ENCODE peak calls at places on chromosomes 4 and X, in six cellular contexts. N is H9, F is Calu3, J is endothelial cell of umbilical vein, M is suprapubic skin, R is brain microvascular endothelial cell. H is an unnamed sample.
A peak's percentile ranks its signal among the peaks of the same experiment; 100 is the strongest.

GRCh38 chr4:148214529-148215166 is 227.6 kb downstream of the NR3C2 start:
- DNase-seq in M (no peak), J (peak; percentile 12), N (no peak), F (no peak), R (no peak), H (no peak)

GRCh38 chr4:148110169-148110568 is 332.0 kb downstream of the NR3C2 start:
- DNase-seq in M (no peak), N (no peak), F (no peak), J (no peak), R (no peak), H (no peak)

GRCh38 chrX:136183175-136183574 is 35.8 kb downstream of the FHL1 start:
- DNase-seq in F (no peak), R (no peak), J (no peak), N (no peak), M (no peak), H (no peak)

GRCh38 chr4:73589887-73590801 is 30.1 kb downstream of the RASSF6 start:
- DNase-seq in R (no peak), M (no peak), N (no peak), F (no peak), J (no peak), H (peak; percentile 40)

GRCh38 chr4:39068907-39069306 is 6.9 kb downstream of the KLHL5 start:
- DNase-seq in M (no peak), R (no peak), J (peak; percentile 71), F (no peak), N (no peak), H (no peak)

GRCh38 chr4:85474818-85475630 is at the start of gene ARHGAP24:
- DNase-seq in M (peak; percentile 92), J (peak; percentile 76), N (peak; percentile 93), F (peak; percentile 72), R (peak; percentile 88), H (peak; percentile 78)

GRCh38 chr4:6463311-6464289 is 8.8 kb downstream of the PPP2R2C start:
- DNase-seq in R (no peak), J (no peak), M (peak; percentile 47), N (peak; percentile 42), F (no peak), H (no peak)

GRCh38 chr4:147596377-147596776 is 20.8 kb upstream of the TMEM184C start:
- DNase-seq in J (peak; percentile 11), F (no peak), R (no peak), N (no peak), M (no peak), H (peak; percentile 25)

GRCh38 chr4:13866881-13867280 is 239.4 kb upstream of the BOD1L1 start:
- DNase-seq in F (no peak), N (no peak), M (no peak), J (no peak), R (no peak), H (no peak)

GRCh38 chrX:64204252-64204651 is 1.3 kb downstream of the AMER1 start:
- DNase-seq in J (no peak), R (no peak), N (peak; percentile 27), F (no peak), M (no peak), H (no peak)

DNA sequence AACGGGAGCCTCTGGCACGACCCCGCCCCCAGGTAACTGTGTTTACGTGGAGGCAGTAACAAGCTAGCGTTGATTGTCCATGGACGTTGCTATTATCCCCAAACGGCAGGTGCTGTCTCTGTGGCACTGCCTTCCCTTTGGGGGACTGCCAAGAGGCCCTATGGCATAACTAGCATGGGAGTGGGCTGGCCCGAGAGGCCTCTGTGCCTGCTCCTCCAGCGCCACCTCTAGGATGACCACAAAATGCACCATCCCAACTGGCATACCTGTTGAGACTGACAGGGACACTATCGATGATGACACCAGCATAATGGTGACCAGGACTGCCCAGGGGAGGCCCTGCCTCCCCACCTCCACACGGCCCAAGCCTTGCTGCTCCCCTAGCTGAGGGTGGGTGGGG is 1.5 kb downstream of the SRPK3 start:
- DNase-seq in N (peak; percentile 56), J (no peak), R (no peak), M (no peak), F (no peak), H (no peak)
- TF ChIP-seq CTCF in N (peak; percentile 45), J (peak; percentile 2), R (peak; percentile 18), M (no peak), F (no peak), H (no peak)

GRCh38 chrX:109931677-109932076 is 71.2 kb upstream of the TMEM164 start:
- DNase-seq in F (no peak), M (no peak), J (no peak), R (no peak), N (no peak), H (no peak)

GRCh38 chrX:109926118-109926517 is 76.8 kb upstream of the TMEM164 start:
- DNase-seq in R (no peak), J (no peak), F (no peak), M (no peak), N (no peak), H (no peak)

GRCh38 chrX:109926743-109927662 is 75.9 kb upstream of the TMEM164 start:
- DNase-seq in J (no peak), N (no peak), M (no peak), F (no peak), R (no peak), H (no peak)

GRCh38 chrX:109927663-109928273 is 75.1 kb upstream of the TMEM164 start:
- DNase-seq in M (no peak), N (no peak), R (no peak), F (no peak), J (no peak), H (no peak)

GRCh38 chrX:109928596-109929335 is 74.1 kb upstream of the TMEM164 start:
- DNase-seq in R (no peak), J (no peak), F (no peak), M (no peak), N (no peak), H (no peak)
- TF ChIP-seq CTCF in R (no peak), J (no peak), F (no peak), M (no peak), N (no peak), H (no peak)

DNA sequence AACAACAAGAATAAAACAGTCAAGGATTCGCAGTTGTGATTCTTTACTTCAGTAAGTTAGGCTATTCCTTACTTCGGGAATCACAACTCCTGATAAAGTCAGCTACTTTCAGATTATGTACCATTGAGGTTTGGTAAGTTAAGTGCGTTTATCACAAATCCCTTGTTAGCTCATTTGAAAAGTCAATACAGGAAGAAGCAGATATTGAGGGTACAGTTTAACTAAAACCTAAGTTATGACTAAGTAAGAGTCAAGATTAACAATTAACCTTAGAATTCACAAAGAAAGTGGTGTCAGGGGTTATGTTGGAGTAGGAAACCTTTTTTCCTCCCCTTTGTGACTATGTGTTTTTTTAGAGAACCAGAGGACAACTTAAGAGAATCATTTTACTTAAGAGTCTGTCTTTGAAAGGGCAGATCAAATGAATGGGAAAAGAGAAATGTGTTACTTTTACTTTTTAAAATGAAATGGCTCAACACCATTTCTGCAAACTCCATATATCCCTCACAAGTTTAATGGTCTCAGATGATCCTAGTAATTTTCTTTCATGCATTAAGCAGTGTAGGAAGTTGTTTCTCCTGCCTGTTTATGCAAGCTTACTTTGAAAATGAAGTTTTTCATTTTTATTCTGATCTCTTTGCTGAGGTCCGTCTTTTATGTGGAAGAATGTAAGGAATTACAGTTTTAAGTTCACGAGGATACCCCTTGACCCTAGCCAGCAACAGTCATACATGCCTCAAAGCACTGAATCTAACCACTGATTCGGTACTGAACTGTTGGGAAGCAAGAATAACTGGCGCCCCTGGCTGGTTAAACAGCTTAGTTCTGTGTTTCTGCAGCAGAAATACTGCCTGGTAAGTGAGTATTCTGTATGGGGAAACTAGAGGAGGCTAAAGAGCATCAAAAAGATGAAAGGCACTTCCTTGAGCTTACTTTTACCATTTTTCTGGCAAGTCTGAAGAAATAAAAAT is 211.7 kb downstream of the SLC4A4 start:
- DNase-seq in J (no peak), M (no peak), R (peak; percentile 88), N (no peak), F (peak; percentile 18), H (no peak)
- TF ChIP-seq CTCF in J (no peak), M (no peak), R (peak; percentile 64), N (peak; percentile 33), F (no peak), H (no peak)

GRCh38 chr4:99100876-99101275 is 12.3 kb upstream of the ADH5 start:
- DNase-seq in F (no peak), J (no peak), R (no peak), N (no peak), M (no peak), H (no peak)
- TF ChIP-seq CTCF in F (no peak), J (no peak), R (no peak), N (no peak), M (no peak), H (no peak)

DNA sequence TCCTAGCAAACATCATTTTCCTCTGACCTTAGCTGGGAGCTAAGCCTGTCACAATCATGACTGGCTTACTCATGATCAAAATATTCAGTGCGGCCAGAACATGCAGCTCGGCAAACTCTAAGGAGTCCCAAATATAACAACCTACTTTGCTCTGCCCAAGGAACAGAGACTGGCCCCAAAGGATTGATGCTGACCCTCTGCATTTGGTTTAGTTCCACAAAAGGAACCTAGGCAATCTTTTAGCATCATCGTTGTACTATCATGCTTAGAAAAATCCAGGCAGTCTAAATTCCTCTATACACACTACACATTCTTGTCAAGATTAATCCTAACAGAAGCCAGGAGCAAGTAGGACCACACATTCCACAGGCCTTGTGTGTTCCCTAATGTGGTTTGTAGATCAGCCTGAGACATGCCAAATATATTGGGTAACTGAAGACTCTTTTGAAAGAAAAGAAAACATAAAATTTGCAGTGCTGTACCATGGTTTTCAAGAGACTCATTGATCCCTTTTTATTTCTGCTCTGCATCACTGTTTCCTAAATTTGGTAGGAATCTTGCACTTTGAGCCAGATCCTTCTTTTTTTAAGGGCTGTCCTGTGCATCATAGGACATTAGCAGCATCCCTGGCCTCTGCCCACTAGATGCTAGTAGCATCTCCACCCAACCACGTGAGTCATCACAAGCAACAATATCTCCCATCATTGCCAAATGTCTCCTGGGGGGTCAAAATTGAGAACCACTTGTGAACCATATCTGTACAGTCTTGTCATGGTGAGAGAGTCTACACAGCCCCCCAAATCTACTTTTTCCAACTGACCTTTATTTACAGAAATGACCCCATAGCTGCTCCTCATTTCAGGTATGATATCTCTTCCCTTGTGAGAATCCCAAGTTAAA is 17.6 kb upstream of the CC2D2A start:
- DNase-seq in M (no peak), N (no peak), J (no peak), R (peak; percentile 95), F (no peak), H (no peak)
- TF ChIP-seq CTCF in M (no peak), N (no peak), J (no peak), R (no peak), F (no peak), H (no peak)

DNA sequence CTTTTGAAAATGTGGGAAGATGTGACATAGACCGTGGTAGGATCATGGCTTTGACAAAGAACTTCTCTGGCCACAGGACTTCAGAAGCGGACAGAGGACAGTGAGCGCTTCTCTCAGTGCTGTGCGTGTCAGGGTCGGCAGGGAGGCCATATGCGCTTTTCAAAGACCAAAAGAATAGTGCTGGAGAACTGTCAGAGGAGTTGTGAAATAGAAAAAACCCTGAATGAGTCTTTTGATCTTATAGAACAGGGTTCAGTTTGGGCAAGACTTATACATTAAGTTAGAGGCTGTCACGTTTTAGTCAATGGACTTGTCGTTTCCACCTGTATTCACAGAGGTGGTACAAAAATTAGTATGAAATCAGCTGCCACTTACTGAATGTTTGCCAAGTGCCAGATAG is 77.4 kb downstream of the PTTG2 start:
- DNase-seq in R (no peak), F (no peak), M (no peak), J (no peak), N (no peak), H (no peak)
- TF ChIP-seq CTCF in R (no peak), F (no peak), M (no peak), J (no peak), N (no peak), H (no peak)

GRCh38 chrX:47958943-47959342 is 44.8 kb downstream of the ZNF182 start:
- DNase-seq in R (peak; percentile 2), M (no peak), F (no peak), N (peak; percentile 36), J (peak; percentile 5), H (peak; percentile 12)
- TF ChIP-seq CTCF in R (peak; percentile 34), M (no peak), F (no peak), N (peak; percentile 55), J (peak; percentile 32), H (no peak)

GRCh38 chr4:110480031-110480549 is 4.1 kb downstream of the ENPEP start:
- DNase-seq in M (no peak), J (no peak), R (peak; percentile 96), N (no peak), F (no peak), H (no peak)
- TF ChIP-seq CTCF in M (no peak), J (no peak), R (peak; percentile 68), N (peak; percentile 55), F (no peak), H (no peak)